ENCODE peak calls at places on chromosomes 2 and 18, in eight cellular contexts. D is hepatic stellate cell; U is left cardiac atrium; F is activated naive CD8-positive, alpha-beta T cell treated with anti-CD3 and anti-CD28 coated beads for 36 hours; B is Caco-2; M is HFFc6; O is fibroblast of the aortic adventitia; P is midbrain. L is an unnamed sample.

GRCh38 chr2:78676921-78677696 is 348.4 kb upstream of the REG3G start:
- DNase-seq in F (no peak), M (no peak), O (no peak), P (no peak), B (no peak), U (no peak), D (no peak), L (no peak)

GRCh38 chr2:258933-259332 is 4.9 kb downstream of the SH3YL1 start:
- DNase-seq in O (no peak), M (no peak), B (no peak), F (no peak), D (no peak), P (no peak), U (no peak), L (no peak)

GRCh38 chr2:132670104-132670960 is at the start of gene LYPD1:
- DNase-seq in P (peak; percentile 46), F (peak; percentile 0), U (peak; percentile 29), M (no peak), B (peak; percentile 70), O (peak; percentile 36), D (no peak), L (peak; percentile 32)

GRCh38 chr2:23745726-23746105 is 181.2 kb downstream of the ATAD2B start:
- DNase-seq in B (no peak), U (no peak), F (no peak), O (peak; percentile 66), P (no peak), D (no peak), M (no peak), L (peak; percentile 45)

GRCh38 chr2:235165631-235166030 is 213.8 kb downstream of the SH3BP4 start:
- DNase-seq in B (no peak), D (no peak), U (no peak), O (peak; percentile 9), M (no peak), P (no peak), F (no peak), L (no peak)

GRCh38 chr2:177888581-177888980 is 184.0 kb downstream of the PDE11A start:
- DNase-seq in P (no peak), U (no peak), D (no peak), M (no peak), B (no peak), F (no peak), O (no peak), L (no peak)

GRCh38 chr2:60717691-60718090 is 38.4 kb upstream of the PAPOLG start:
- DNase-seq in O (no peak), U (no peak), M (no peak), F (no peak), B (peak; percentile 6), P (peak; percentile 17), D (no peak), L (no peak)

GRCh38 chr2:24830786-24831185 is 37.6 kb downstream of the CENPO start:
- DNase-seq in D (no peak), U (no peak), M (no peak), B (no peak), P (no peak), F (no peak), O (no peak), L (no peak)

GRCh38 chr2:112793449-112793978 is 9.2 kb upstream of the IL1A start:
- DNase-seq in F (no peak), P (peak; percentile 17), B (no peak), U (no peak), D (no peak), O (peak; percentile 71), M (peak; percentile 13), L (no peak)

GRCh38 chr2:99806758-99807157 is 316.9 kb upstream of the REV1 start:
- DNase-seq in P (no peak), M (peak; percentile 79), B (no peak), U (no peak), D (peak; percentile 41), O (peak; percentile 43), F (no peak), L (peak; percentile 37)

GRCh38 chr2:100778812-100779450 is 41.0 kb upstream of the NPAS2 start:
- DNase-seq in M (no peak), F (no peak), B (no peak), D (no peak), O (no peak), P (no peak), U (no peak), L (no peak)

GRCh38 chr2:20557635-20558034 is 93.3 kb downstream of the HS1BP3 start:
- DNase-seq in B (no peak), M (no peak), O (no peak), U (no peak), F (no peak), P (no peak), D (no peak), L (no peak)

GRCh38 chr2:234071664-234072063 is 21.2 kb downstream of the SPP2 start:
- DNase-seq in B (no peak), O (no peak), U (no peak), P (no peak), F (no peak), D (no peak), M (no peak), L (no peak)

GRCh38 chr18:2994190-2994589 is 18.8 kb downstream of the LPIN2 start:
- DNase-seq in B (no peak), O (no peak), U (no peak), M (no peak), D (no peak), F (no peak), P (no peak), L (no peak)

GRCh38 chr2:155600296-155600695 is 732.2 kb downstream of the NR4A2 start:
- DNase-seq in U (no peak), O (no peak), P (no peak), D (no peak), M (no peak), F (no peak), B (no peak), L (no peak)

GRCh38 chr2:25341031-25341727 is 546 bp downstream of the DNMT3A start:
- DNase-seq in B (peak; percentile 29), P (peak; percentile 54), U (no peak), D (peak; percentile 34), M (no peak), F (peak; percentile 48), O (no peak), L (peak; percentile 73)

GRCh38 chr2:223513771-223514455 is 88.2 kb downstream of the SCG2 start:
- DNase-seq in M (peak; percentile 44), U (no peak), P (no peak), B (no peak), O (peak; percentile 18), D (no peak), F (no peak), L (no peak)

GRCh38 chr2:179081954-179082353 is 32.0 kb upstream of the CCDC141 start:
- DNase-seq in P (no peak), O (no peak), M (no peak), U (no peak), F (no peak), B (no peak), D (no peak), L (no peak)

GRCh38 chr18:21117385-21118135 is 5.9 kb upstream of the ROCK1 start:
- DNase-seq in B (no peak), P (no peak), U (no peak), D (peak; percentile 59), O (peak; percentile 93), F (no peak), M (peak; percentile 82), L (peak; percentile 62)

GRCh38 chr2:205405752-205406151 is 276.5 kb upstream of the NRP2 start:
- DNase-seq in F (no peak), B (no peak), D (peak; percentile 27), P (no peak), O (peak; percentile 95), M (peak; percentile 63), U (no peak), L (peak; percentile 60)

GRCh38 chr2:233572468-233572867 is 5.9 kb upstream of the USP40 start:
- DNase-seq in B (no peak), P (no peak), D (no peak), O (no peak), F (no peak), U (no peak), M (no peak), L (no peak)

GRCh38 chr2:62858231-62858832 is 152.8 kb downstream of the EHBP1 start:
- DNase-seq in O (no peak), D (no peak), P (no peak), F (no peak), U (no peak), M (no peak), B (no peak), L (no peak)

GRCh38 chr18:34594243-34594642 is 115.9 kb upstream of the DTNA start:
- DNase-seq in D (no peak), U (no peak), B (no peak), F (no peak), P (peak; percentile 32), M (no peak), O (no peak), L (no peak)

GRCh38 chr2:69628325-69629038 is 15.1 kb downstream of the AAK1 start:
- DNase-seq in P (no peak), O (no peak), M (no peak), F (no peak), B (no peak), D (no peak), U (no peak), L (no peak)

GRCh38 chr2:211748339-211748738 is 790.3 kb downstream of the ERBB4 start:
- DNase-seq in B (no peak), O (no peak), U (no peak), M (no peak), P (no peak), D (no peak), F (no peak), L (no peak)

GRCh38 chr2:162185833-162186232 is 33.8 kb upstream of the GCG start:
- DNase-seq in D (no peak), M (no peak), U (no peak), B (no peak), F (no peak), O (no peak), P (no peak), L (no peak)

GRCh38 chr18:55319517-55319905 is 268.5 kb downstream of the TCF4 start:
- DNase-seq in O (peak; percentile 68), B (no peak), M (peak; percentile 61), U (no peak), F (no peak), P (no peak), D (no peak), L (peak; percentile 35)

GRCh38 chr18:8741524-8741923 is 36.2 kb downstream of the MTCL1 start:
- DNase-seq in B (no peak), O (no peak), F (no peak), U (no peak), D (no peak), P (no peak), M (no peak), L (no peak)

GRCh38 chr2:143615617-143616016 is 486.4 kb downstream of the ARHGAP15 start:
- DNase-seq in B (no peak), M (no peak), P (no peak), F (no peak), D (no peak), U (no peak), O (peak; percentile 4), L (no peak)

GRCh38 chr2:172103471-172104292 is 982 bp upstream of the DLX2 start:
- DNase-seq in M (peak; percentile 80), F (peak; percentile 76), U (peak; percentile 84), O (peak; percentile 90), B (peak; percentile 93), D (peak; percentile 88), P (peak; percentile 73), L (peak; percentile 90)

GRCh38 chr18:69936191-69936558 is 11.5 kb downstream of the CD226 start:
- DNase-seq in B (no peak), D (no peak), F (no peak), U (no peak), M (no peak), O (peak; percentile 36), P (no peak), L (no peak)